ENCODE peak calls at places on chromosomes 13 and 19, in four cellular contexts. One of them, this sample, is unnamed.

GRCh38 chr13:27405521-27406134 is 18.8 kb upstream of the GTF3A start:
- DNase-seq in T-helper 1 cell: no peak
- DNase-seq in hepatocyte: no peak
- DNase-seq in stimulated activated CD8-positive, alpha-beta memory T cell treated with anti-CD3 and anti-CD28 coated beads, Interleukin-7, amount 100 ng/mL, for 48 hours: no peak
- DNase-seq in this sample: no peak

GRCh38 chr13:42847891-42848663 is 66.7 kb downstream of the FAM216B start:
- DNase-seq in T-helper 1 cell: no peak
- DNase-seq in hepatocyte: no peak
- DNase-seq in stimulated activated CD8-positive, alpha-beta memory T cell treated with anti-CD3 and anti-CD28 coated beads, Interleukin-7, amount 100 ng/mL, for 48 hours: no peak
- DNase-seq in this sample: no peak

GRCh38 chr13:26186995-26187394 is 35.1 kb downstream of the RNF6 start:
- DNase-seq in T-helper 1 cell: no peak
- DNase-seq in hepatocyte: no peak
- DNase-seq in stimulated activated CD8-positive, alpha-beta memory T cell treated with anti-CD3 and anti-CD28 coated beads, Interleukin-7, amount 100 ng/mL, for 48 hours: no peak
- DNase-seq in this sample: no peak

GRCh38 chr19:31139871-31140505 is 209.2 kb downstream of the TSHZ3 start:
- DNase-seq in T-helper 1 cell: no peak
- DNase-seq in hepatocyte: no peak
- DNase-seq in stimulated activated CD8-positive, alpha-beta memory T cell treated with anti-CD3 and anti-CD28 coated beads, Interleukin-7, amount 100 ng/mL, for 48 hours: no peak
- DNase-seq in this sample: no peak

GRCh38 chr13:41050041-41050440 is 11.3 kb upstream of the WBP4 start:
- DNase-seq in T-helper 1 cell: no peak
- DNase-seq in hepatocyte: no peak
- DNase-seq in stimulated activated CD8-positive, alpha-beta memory T cell treated with anti-CD3 and anti-CD28 coated beads, Interleukin-7, amount 100 ng/mL, for 48 hours: no peak
- DNase-seq in this sample: no peak

GRCh38 chr13:45092668-45093067 is 27.6 kb upstream of the GTF2F2 start:
- DNase-seq in T-helper 1 cell: no peak
- DNase-seq in hepatocyte: no peak
- DNase-seq in stimulated activated CD8-positive, alpha-beta memory T cell treated with anti-CD3 and anti-CD28 coated beads, Interleukin-7, amount 100 ng/mL, for 48 hours: no peak
- DNase-seq in this sample: no peak

GRCh38 chr19:14004619-14005380 is 1.3 kb downstream of the RFX1 start:
- DNase-seq in T-helper 1 cell: no peak
- DNase-seq in hepatocyte: peak
- DNase-seq in stimulated activated CD8-positive, alpha-beta memory T cell treated with anti-CD3 and anti-CD28 coated beads, Interleukin-7, amount 100 ng/mL, for 48 hours: no peak
- DNase-seq in this sample: no peak

GRCh38 chr13:80141114-80141849 is 199.6 kb downstream of the SPRY2 start:
- DNase-seq in T-helper 1 cell: no peak
- DNase-seq in hepatocyte: peak
- DNase-seq in stimulated activated CD8-positive, alpha-beta memory T cell treated with anti-CD3 and anti-CD28 coated beads, Interleukin-7, amount 100 ng/mL, for 48 hours: no peak
- DNase-seq in this sample: no peak

GRCh38 chr13:42547615-42548014 is 26.3 kb upstream of the TNFSF11 start:
- DNase-seq in T-helper 1 cell: no peak
- DNase-seq in hepatocyte: no peak
- DNase-seq in stimulated activated CD8-positive, alpha-beta memory T cell treated with anti-CD3 and anti-CD28 coated beads, Interleukin-7, amount 100 ng/mL, for 48 hours: no peak
- DNase-seq in this sample: no peak

GRCh38 chr19:50926144-50926543 is 14.9 kb upstream of the KLK4 start:
- DNase-seq in T-helper 1 cell: no peak
- DNase-seq in hepatocyte: no peak
- DNase-seq in stimulated activated CD8-positive, alpha-beta memory T cell treated with anti-CD3 and anti-CD28 coated beads, Interleukin-7, amount 100 ng/mL, for 48 hours: no peak
- DNase-seq in this sample: no peak

This sample was measured in SK-N-DZ.